ENCODE peak calls at places on chromosomes 2 and 18, in nine cellular contexts. A, D, Y, H, G, X, C, W and T are unnamed samples. For H3K9me3, the result is how much of the 10 kb centered on the place peaks cover.

GRCh38 chr2:217929294-217929671 is 73.5 kb downstream of the TNS1 start:
- DNase-seq in W (no peak), C (no peak), H (no peak), D (no peak), A (no peak), Y (no peak), X (no peak), G (no peak), T (no peak)

GRCh38 chr18:45174755-45175154 is 440.5 kb upstream of the SLC14A2 start:
- DNase-seq in X (no peak), G (no peak), W (no peak), Y (no peak), A (no peak), C (no peak), D (no peak), H (no peak), T (no peak)

GRCh38 chr2:151091583-151091982 is 170.1 kb downstream of the RBM43 start:
- DNase-seq in W (no peak), A (no peak), C (peak), X (no peak), H (no peak), G (no peak), D (no peak), Y (no peak), T (no peak)

GRCh38 chr2:32372519-32373182 is 15.8 kb downstream of the BIRC6 start:
- DNase-seq in Y (no peak), W (no peak), X (no peak), G (no peak), D (no peak), H (no peak), A (no peak), C (no peak), T (no peak)

GRCh38 chr2:241608881-241609280 is 28.1 kb downstream of the THAP4 start:
- DNase-seq in A (no peak), Y (no peak), C (no peak), W (no peak), G (peak), D (peak), H (no peak), X (no peak), T (no peak)

GRCh38 chr2:86807462-86808275 is 17.0 kb upstream of the CD8A start:
- DNase-seq in A (peak), H (no peak), C (no peak), Y (peak), X (peak), D (peak), G (peak), W (peak), T (no peak)

GRCh38 chr2:9737053-9737875 is 106.0 kb upstream of the TAF1B start:
- DNase-seq in D (no peak), A (no peak), X (no peak), H (no peak), C (peak), W (no peak), Y (peak), G (no peak), T (no peak)

GRCh38 chr2:25960920-25961319 is 21.4 kb downstream of the KIF3C start:
- DNase-seq in Y (no peak), A (no peak), H (no peak), G (no peak), C (peak), D (no peak), W (no peak), X (no peak), T (no peak)

GRCh38 chr2:223787358-223787757 is 50.0 kb downstream of the AP1S3 start:
- DNase-seq in Y (no peak), W (no peak), H (no peak), G (no peak), A (no peak), X (no peak), D (no peak), C (no peak), T (no peak)

GRCh38 chr2:164028764-164029534 is 293.1 kb upstream of the FIGN start:
- DNase-seq in Y (no peak), H (no peak), D (no peak), X (no peak), W (no peak), G (no peak), C (no peak), A (no peak), T (no peak)

GRCh38 chr2:95301876-95302641 is 4.9 kb downstream of the KCNIP3 start:
- DNase-seq in Y (no peak), G (no peak), H (no peak), X (no peak), A (no peak), D (no peak), C (no peak), W (no peak), T (no peak)

GRCh38 chr2:19900536-19901200 is 1.1 kb downstream of the TTC32 start:
- DNase-seq in H (no peak), G (no peak), D (no peak), W (no peak), X (no peak), C (no peak), Y (peak), A (no peak), T (no peak)

GRCh38 chr18:1304392-1304992 is 399.8 kb downstream of the ADCYAP1 start:
- DNase-seq in H (no peak), X (no peak), A (no peak), D (no peak), G (no peak), Y (no peak), W (no peak), C (no peak), T (no peak)

GRCh38 chr2:134417968-134418557 is 164.2 kb downstream of the MGAT5 start:
- DNase-seq in Y (no peak), G (no peak), H (no peak), A (no peak), W (no peak), D (no peak), X (no peak), C (no peak), T (no peak)

GRCh38 chr2:134416637-134417036 is 162.8 kb downstream of the MGAT5 start:
- DNase-seq in Y (no peak), X (no peak), A (no peak), W (no peak), C (no peak), D (no peak), G (no peak), H (no peak), T (no peak)

GRCh38 chr2:134420920-134421319 is 167.0 kb downstream of the MGAT5 start:
- DNase-seq in H (no peak), A (no peak), C (no peak), D (no peak), Y (no peak), X (no peak), G (peak), W (no peak), T (no peak)

GRCh38 chr2:134421556-134422328 is 167.9 kb downstream of the MGAT5 start:
- DNase-seq in D (no peak), C (peak), X (no peak), W (no peak), H (no peak), Y (no peak), G (peak), A (no peak), T (no peak)

DNA sequence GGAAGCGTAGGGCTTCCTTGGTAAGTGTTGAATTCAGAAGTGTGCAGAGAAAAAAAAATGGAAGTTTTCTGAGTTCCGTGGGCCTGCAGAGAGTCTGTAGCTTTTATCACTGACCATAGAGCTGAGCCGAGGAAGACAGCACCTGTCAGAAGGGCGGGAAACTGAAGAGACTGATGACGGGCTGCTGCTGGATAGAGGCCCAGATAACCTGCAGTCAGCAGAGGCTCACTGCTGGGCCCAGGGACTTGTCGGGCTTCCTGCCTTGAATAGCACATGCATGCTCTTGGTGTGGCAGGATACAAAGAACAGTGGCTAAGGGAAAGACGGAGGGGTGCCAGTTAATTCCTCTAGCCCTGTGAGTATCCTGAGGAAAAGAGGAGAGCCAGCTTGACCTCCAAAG is 166.4 kb downstream of the MGAT5 start:
- DNase-seq in D (no peak), Y (no peak), H (no peak), A (no peak), G (peak), X (no peak), W (no peak), C (no peak), T (no peak)
- TF ChIP-seq CTCF in D (no peak), Y (no peak), H (no peak), A (no peak), G (no peak), X (no peak), W (no peak), C (no peak), T (no peak)

DNA sequence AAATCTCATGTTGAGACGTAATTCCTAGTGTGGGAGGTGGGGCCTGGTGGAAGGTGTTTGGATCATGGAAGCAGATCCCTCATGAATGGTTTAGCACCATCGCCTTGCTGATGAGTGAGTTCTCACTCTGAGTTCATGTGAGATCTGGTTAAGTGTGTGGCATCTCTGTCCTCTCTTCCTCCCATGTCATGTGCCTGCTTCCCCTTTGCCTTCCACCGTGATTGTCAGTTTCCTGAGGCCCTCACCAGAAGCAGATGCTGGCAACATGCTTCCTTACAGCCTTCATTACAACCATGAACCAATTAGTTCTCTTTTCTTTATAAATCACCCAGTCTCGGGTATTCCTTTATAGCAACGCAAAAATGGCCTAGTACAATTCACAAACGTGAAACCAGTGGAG is 14.6 kb upstream of the MCM6 start:
- DNase-seq in Y (no peak), X (no peak), G (no peak), W (no peak), C (no peak), H (no peak), A (no peak), D (no peak), T (no peak)
- H3K9me3 ChIP-seq in Y (under half), X (under half), G (under half), W (under half), C (under half), H (under half), A (under half), D (under half), T (under half)

DNA sequence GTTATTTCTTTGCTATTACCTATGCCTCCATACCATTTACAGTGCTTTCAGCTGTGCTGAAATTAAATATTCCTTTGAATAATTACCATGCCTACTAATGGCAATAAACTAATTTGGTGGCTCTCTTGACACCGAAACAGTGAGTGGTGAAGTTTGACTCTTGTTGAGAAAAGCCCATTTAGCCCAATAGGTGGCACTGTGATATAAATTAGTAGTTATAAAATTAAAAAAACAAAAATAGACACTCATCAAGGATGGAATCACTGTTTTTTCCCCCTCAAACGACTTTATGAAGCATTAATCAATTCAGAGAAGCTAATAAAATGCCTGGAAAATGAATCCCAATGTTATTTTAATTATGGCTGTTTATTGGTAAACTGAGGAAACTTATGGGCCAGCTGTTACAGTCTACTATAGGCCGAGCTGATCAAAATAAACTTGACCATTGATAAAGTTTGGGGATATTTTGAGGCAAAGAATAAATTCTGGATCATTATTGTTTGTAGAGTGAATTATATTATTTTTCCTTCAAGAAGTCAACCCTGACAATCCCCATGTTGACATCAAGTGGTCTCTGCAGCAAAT is 339.6 kb downstream of the TRIB2 start:
- DNase-seq in C (peak), X (no peak), A (no peak), Y (no peak), D (no peak), G (peak), W (no peak), H (no peak), T (no peak)
- TF ChIP-seq CTCF in C (peak), X (no peak), A (peak), Y (peak), D (no peak), G (peak), W (no peak), H (peak), T (no peak)

DNA sequence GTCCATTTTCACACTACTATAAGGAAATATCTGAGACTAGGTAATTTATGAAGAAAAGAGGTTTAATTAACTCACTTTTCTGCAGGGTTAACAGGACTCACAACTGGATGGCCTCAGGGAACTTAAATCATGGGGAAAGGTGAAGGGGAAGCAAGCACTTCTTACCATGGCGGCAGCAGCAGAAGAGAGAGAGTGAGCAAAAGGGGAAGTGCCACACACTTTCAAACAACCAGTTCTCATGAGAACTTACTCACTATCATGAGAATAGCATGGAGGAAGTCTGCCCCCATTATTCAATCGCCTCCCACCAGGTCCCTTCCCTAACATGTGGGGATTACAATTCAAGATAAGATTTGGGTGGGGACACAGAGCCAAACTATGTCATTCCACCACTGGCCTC is 55.1 kb upstream of the NETO1 start:
- DNase-seq in X (no peak), W (no peak), D (no peak), A (no peak), H (no peak), G (no peak), Y (no peak), C (no peak), T (no peak)
- H3K9me3 ChIP-seq in X (under half), W (under half), D (under half), A (under half), H (under half), G (under half), Y (under half), C (under half), T (under half)

GRCh38 chr2:30115981-30116285 is 30.9 kb upstream of the YPEL5 start:
- DNase-seq in W (no peak), D (no peak), A (no peak), H (no peak), Y (no peak), G (no peak), X (no peak), C (no peak), T (no peak)
- TF ChIP-seq CTCF in W (no peak), D (no peak), A (peak), H (no peak), Y (no peak), G (no peak), X (no peak), C (no peak), T (no peak)

GRCh38 chr18:72584787-72585186 is 40.6 kb upstream of the CBLN2 start:
- DNase-seq in C (no peak), A (no peak), X (no peak), H (no peak), Y (no peak), W (no peak), G (no peak), D (no peak), T (no peak)

GRCh38 chr18:72588339-72588738 is 44.2 kb upstream of the CBLN2 start:
- DNase-seq in C (no peak), H (no peak), W (no peak), A (no peak), D (no peak), G (no peak), X (no peak), Y (no peak), T (no peak)
- H3K9me3 ChIP-seq in C (under half), H (under half), W (under half), A (under half), D (under half), G (under half), X (under half), Y (under half), T (under half)

GRCh38 chr2:172196768-172197322 is 94.1 kb upstream of the DLX2 start:
- DNase-seq in W (no peak), A (no peak), X (no peak), H (no peak), C (peak), G (no peak), D (no peak), Y (no peak), T (peak)

GRCh38 chr2:172204309-172204708 is 101.6 kb upstream of the DLX2 start:
- DNase-seq in X (no peak), A (no peak), D (no peak), Y (no peak), G (no peak), C (peak), H (no peak), W (no peak), T (no peak)

GRCh38 chr2:172198361-172198760 is 95.7 kb upstream of the DLX2 start:
- DNase-seq in Y (no peak), H (no peak), D (no peak), W (no peak), G (no peak), X (no peak), A (no peak), C (no peak), T (no peak)

GRCh38 chr2:172198908-172199307 is 96.2 kb upstream of the DLX2 start:
- DNase-seq in W (no peak), G (no peak), X (no peak), H (no peak), Y (no peak), D (no peak), A (no peak), C (no peak), T (no peak)

DNA sequence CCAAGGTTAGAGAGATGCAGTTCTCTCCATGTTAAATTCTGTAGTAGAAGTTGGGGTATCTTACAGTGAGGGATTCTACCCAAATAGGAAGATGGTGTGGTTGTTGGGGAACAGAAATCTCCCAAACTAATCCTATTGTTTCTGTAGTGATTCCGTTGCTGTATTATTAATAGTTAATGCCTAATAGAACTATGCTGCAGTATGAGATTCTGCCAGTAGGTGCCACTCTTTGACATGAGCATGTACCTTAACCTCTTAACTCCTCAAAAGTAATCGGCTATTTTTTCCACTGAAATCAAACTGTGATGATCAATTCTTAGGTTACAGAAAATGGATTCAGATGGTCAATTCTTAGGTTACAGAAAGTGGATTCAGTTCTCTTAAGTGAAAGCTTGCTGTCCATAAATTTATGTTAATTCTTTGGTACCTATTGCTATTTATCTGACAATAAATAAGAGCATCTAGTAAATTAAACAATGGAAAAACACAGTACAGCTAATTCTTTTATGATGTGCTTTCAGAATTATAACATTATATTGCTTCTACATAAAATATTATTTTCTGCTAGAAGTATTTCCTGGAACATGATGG is 97.9 kb upstream of the DLX2 start:
- DNase-seq in A (no peak), D (no peak), C (peak), W (no peak), X (no peak), H (no peak), G (no peak), Y (peak), T (no peak)
- TF ChIP-seq CTCF in A (peak), D (no peak), C (peak), W (no peak), X (no peak), H (peak), G (peak), Y (peak), T (no peak)

GRCh38 chr18:78671551-78671950 is 308.1 kb upstream of the SALL3 start:
- DNase-seq in D (no peak), G (no peak), H (no peak), A (no peak), X (no peak), Y (no peak), W (no peak), C (no peak), T (no peak)
- H3K9me3 ChIP-seq in D (under half), G (under half), H (under half), A (under half), X (under half), Y (under half), W (under half), C (under half), T (under half)

GRCh38 chr18:75244336-75244735 is 33.7 kb downstream of the TSHZ1 start:
- DNase-seq in G (peak), D (no peak), H (no peak), C (no peak), A (peak), X (peak), W (peak), Y (peak), T (no peak)
- TF ChIP-seq CTCF in G (no peak), D (no peak), H (no peak), C (peak), A (peak), X (no peak), W (no peak), Y (no peak), T (no peak)